ENCODE peak calls at places on chromosomes 3 and 15, in ten cellular contexts. W is stimulated activated CD4-positive, alpha-beta T cell treated with anti-CD3 and anti-CD28 coated beads, Interleukin-15, amount 100 ng/mL, for 24 hours; C is T follicular helper cell; K is choroid plexus epithelial cell; V is psoas muscle; G is NCI-H1105 treated with DMSO at 0.1 percent for 48 hours; P is CD8-positive, alpha-beta memory T cell; D is stomach; S is HuH-7.5; O is transverse colon. N is an unnamed sample.

GRCh38 chr3:183342824-183343223 is 85.6 kb downstream of the MCF2L2 start:
- DNase-seq in W (no peak), C (no peak), K (no peak), V (no peak), G (no peak), P (no peak), D (no peak), S (no peak), O (no peak), N (no peak)

GRCh38 chr3:87691109-87691508 is 367.7 kb downstream of the CGGBP1 start:
- DNase-seq in W (no peak), C (no peak), K (no peak), V (no peak), G (no peak), P (no peak), D (no peak), S (no peak), O (no peak), N (no peak)

GRCh38 chr3:177538064-177538742 is 340.9 kb upstream of the TBL1XR1 start:
- DNase-seq in W (no peak), C (no peak), K (peak), V (peak), G (no peak), P (no peak), D (no peak), S (no peak), O (no peak), N (peak)

GRCh38 chr3:105868450-105868744 is 415 bp downstream of the CBLB start:
- DNase-seq in W (peak), C (peak), K (peak), V (peak), G (peak), P (no peak), D (peak), S (peak), O (peak), N (peak)

GRCh38 chr3:147191795-147192385 is 214.5 kb downstream of the ZIC4 start:
- DNase-seq in W (no peak), C (no peak), K (peak), V (no peak), G (peak), P (no peak), D (no peak), S (no peak), O (peak), N (no peak)

GRCh38 chr3:184160456-184160855 is 5.3 kb downstream of the DVL3 start:
- DNase-seq in W (no peak), C (no peak), K (peak), V (no peak), G (no peak), P (no peak), D (no peak), S (no peak), O (no peak), N (no peak)

GRCh38 chr3:111968319-111969059 is 10.3 kb upstream of the ABHD10 start:
- DNase-seq in W (no peak), C (no peak), K (no peak), V (no peak), G (peak), P (no peak), D (no peak), S (no peak), O (no peak), N (no peak)

GRCh38 chr15:47523669-47524068 is 193.6 kb upstream of the SEMA6D start:
- DNase-seq in W (no peak), C (no peak), K (peak), V (no peak), G (no peak), P (no peak), D (no peak), S (no peak), O (no peak), N (no peak)

GRCh38 chr3:197082871-197083270 is 53.3 kb upstream of the MELTF start:
- DNase-seq in W (no peak), C (no peak), K (peak), V (no peak), G (no peak), P (no peak), D (no peak), S (no peak), O (no peak), N (no peak)

GRCh38 chr15:87777054-87777498 is 479.5 kb downstream of the NTRK3 start:
- DNase-seq in W (no peak), C (no peak), K (peak), V (no peak), G (no peak), P (no peak), D (no peak), S (no peak), O (no peak), N (peak)

GRCh38 chr3:15796771-15797599 is 794 bp downstream of the ANKRD28 start:
- DNase-seq in W (no peak), C (no peak), K (peak), V (no peak), G (no peak), P (no peak), D (no peak), S (no peak), O (no peak), N (no peak)